ENCODE peak calls at places on chromosomes 1 and 21, in ten cellular contexts. L, I, D, F, J, A, K, Z, V and T are unnamed samples.

GRCh38 chr1:14977338-14977931 is 176.1 kb upstream of the TMEM51 start:
- DNase-seq in L (no peak), I (no peak), D (no peak), F (no peak), J (peak; percentile 85), A (peak; percentile 85), K (no peak), Z (no peak), V (no peak), T (no peak)

GRCh38 chr1:202161151-202162048 is 998 bp upstream of the PTPN7 start:
- DNase-seq in L (no peak), I (no peak), D (no peak), F (no peak), J (no peak), A (no peak), K (no peak), Z (no peak), V (no peak), T (no peak)

GRCh38 chr1:53678507-53678906 is 60.5 kb downstream of the GLIS1 start:
- DNase-seq in L (no peak), I (no peak), D (no peak), F (peak; percentile 47), J (no peak), A (no peak), K (no peak), Z (no peak), V (peak; percentile 55), T (no peak)

GRCh38 chr1:119711804-119712341 is at the start of gene PHGDH:
- DNase-seq in L (peak; percentile 79), I (peak; percentile 74), D (peak; percentile 45), F (peak; percentile 83), J (peak; percentile 16), A (peak; percentile 52), K (peak; percentile 74), Z (peak; percentile 58), V (peak; percentile 75), T (peak; percentile 36)

GRCh38 chr1:1089731-1090423 is 15.8 kb upstream of the RNF223 start:
- DNase-seq in L (no peak), I (peak; percentile 44), D (no peak), F (no peak), J (no peak), A (no peak), K (no peak), Z (no peak), V (no peak), T (no peak)

GRCh38 chr1:229991724-229992333 is 75.2 kb upstream of the GALNT2 start:
- DNase-seq in L (peak; percentile 6), I (no peak), D (no peak), F (no peak), J (no peak), A (no peak), K (no peak), Z (no peak), V (no peak), T (no peak)

GRCh38 chr1:176374967-176375569 is 87.9 kb upstream of the PAPPA2 start:
- DNase-seq in L (peak; percentile 64), I (peak; percentile 68), D (peak; percentile 74), F (peak; percentile 24), J (peak; percentile 30), A (peak; percentile 32), K (peak; percentile 89), Z (peak; percentile 76), V (peak; percentile 70), T (peak; percentile 76)

GRCh38 chr1:200510228-200510623 is 100.4 kb upstream of the ZNF281 start:
- DNase-seq in L (peak; percentile 73), I (no peak), D (no peak), F (peak; percentile 77), J (peak; percentile 39), A (no peak), K (peak; percentile 79), Z (no peak), V (peak; percentile 48), T (peak; percentile 66)

GRCh38 chr21:35345954-35346353 is 296.9 kb upstream of the RUNX1 start:
- DNase-seq in L (no peak), I (no peak), D (no peak), F (no peak), J (no peak), A (no peak), K (no peak), Z (no peak), V (no peak), T (no peak)

GRCh38 chr1:2231667-2232254 is 3.6 kb downstream of the SKI start:
- DNase-seq in L (peak; percentile 89), I (peak; percentile 94), D (peak; percentile 79), F (peak; percentile 84), J (no peak), A (no peak), K (peak; percentile 86), Z (no peak), V (peak; percentile 85), T (no peak)

GRCh38 chr1:179061360-179062282 is 20.2 kb upstream of the TOR3A start:
- DNase-seq in L (no peak), I (no peak), D (no peak), F (no peak), J (no peak), A (no peak), K (no peak), Z (no peak), V (no peak), T (no peak)

GRCh38 chr1:211876849-211877248 is 46.3 kb upstream of the LPGAT1 start:
- DNase-seq in L (no peak), I (no peak), D (no peak), F (no peak), J (no peak), A (no peak), K (no peak), Z (no peak), V (no peak), T (no peak)

GRCh38 chr1:15236226-15237145 is 10.5 kb upstream of the FHAD1 start:
- DNase-seq in L (no peak), I (no peak), D (no peak), F (no peak), J (no peak), A (no peak), K (no peak), Z (no peak), V (no peak), T (no peak)

GRCh38 chr1:200526709-200527612 is 93.6 kb downstream of the KIF14 start:
- DNase-seq in L (no peak), I (no peak), D (no peak), F (peak; percentile 36), J (no peak), A (no peak), K (no peak), Z (no peak), V (no peak), T (no peak)

GRCh38 chr1:246805135-246805716 is 81.0 kb downstream of the SCCPDH start:
- DNase-seq in L (no peak), I (no peak), D (no peak), F (no peak), J (no peak), A (no peak), K (no peak), Z (no peak), V (no peak), T (no peak)

GRCh38 chr1:86872086-86872485 is 41.8 kb downstream of the SELENOF start:
- DNase-seq in L (no peak), I (no peak), D (no peak), F (peak; percentile 36), J (no peak), A (no peak), K (no peak), Z (no peak), V (no peak), T (no peak)

GRCh38 chr21:39707316-39707715 is 37.7 kb upstream of the IGSF5 start:
- DNase-seq in L (no peak), I (no peak), D (no peak), F (no peak), J (no peak), A (no peak), K (no peak), Z (no peak), V (no peak), T (no peak)

GRCh38 chr1:83882906-83883305 is 116.0 kb downstream of the TTLL7 start:
- DNase-seq in L (no peak), I (peak; percentile 46), D (peak; percentile 24), F (peak; percentile 36), J (no peak), A (no peak), K (peak; percentile 49), Z (no peak), V (peak; percentile 22), T (no peak)
- TF ChIP-seq CTCF in L (no peak), I (no peak), D (no peak), F (peak; percentile 30), J (peak; percentile 42), A (no peak), K (peak; percentile 8), Z (no peak), V (no peak), T (peak; percentile 26)

GRCh38 chr1:59046730-59047157 is 250.2 kb upstream of the FGGY start:
- DNase-seq in L (no peak), I (no peak), D (no peak), F (no peak), J (no peak), A (no peak), K (no peak), Z (no peak), V (no peak), T (no peak)
- TF ChIP-seq CTCF in L (no peak), I (peak; percentile 28), D (no peak), F (peak; percentile 22), J (peak; percentile 19), A (peak; percentile 4), K (no peak), Z (no peak), V (no peak), T (no peak)

DNA sequence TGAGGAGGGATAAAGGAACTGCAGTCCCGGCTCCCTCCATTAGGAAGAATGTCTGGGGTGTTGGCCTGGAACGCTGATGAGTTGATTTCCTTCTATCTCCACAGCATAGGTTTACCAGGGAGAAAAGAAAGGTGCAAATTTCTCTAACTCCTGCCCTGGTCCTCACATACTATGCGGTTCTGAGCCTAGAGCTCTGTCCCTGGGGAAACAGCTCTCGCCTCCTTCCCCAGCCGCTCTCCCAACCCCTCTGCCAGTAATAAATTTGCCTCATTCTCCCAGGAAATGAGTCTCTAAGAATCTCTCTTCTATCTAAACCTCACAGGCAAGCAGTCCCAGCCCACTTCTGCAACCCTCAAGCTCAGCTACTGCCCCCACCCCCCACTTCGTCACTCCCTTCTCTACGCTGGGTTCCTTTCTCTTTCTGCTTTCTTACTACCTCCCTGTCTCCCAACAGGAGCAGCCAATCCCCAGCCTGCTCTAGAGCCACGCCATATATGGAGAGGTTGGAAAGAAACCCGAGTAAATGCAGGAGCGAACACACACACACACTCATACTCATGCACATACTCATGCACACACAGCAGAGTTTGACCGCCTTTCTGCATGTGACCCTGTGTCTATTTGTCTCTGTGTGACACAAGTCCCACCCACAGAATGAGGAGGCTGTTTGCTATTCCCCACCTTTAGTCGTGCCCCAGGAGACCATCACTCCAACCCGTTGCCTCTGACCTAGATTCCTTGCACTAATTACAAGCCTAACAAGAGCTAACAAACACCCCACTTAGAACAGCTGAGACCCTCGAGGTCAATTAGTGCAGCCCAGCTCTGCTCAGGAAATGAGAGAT is 13.4 kb downstream of the PLEKHO1 start:
- DNase-seq in L (peak; percentile 87), I (peak; percentile 90), D (peak; percentile 65), F (peak; percentile 99), J (peak; percentile 57), A (peak; percentile 99), K (peak; percentile 67), Z (peak; percentile 73), V (peak; percentile 91), T (peak; percentile 57)
- TF ChIP-seq CTCF in L (no peak), I (no peak), D (no peak), F (peak; percentile 6), J (peak; percentile 18), A (no peak), K (peak; percentile 37), Z (peak; percentile 54), V (no peak), T (peak; percentile 37)

GRCh38 chr1:224641030-224641429 is 24.9 kb downstream of the CNIH3 start:
- DNase-seq in L (no peak), I (no peak), D (no peak), F (no peak), J (no peak), A (no peak), K (no peak), Z (no peak), V (no peak), T (peak; percentile 27)
- TF ChIP-seq CTCF in L (no peak), I (no peak), D (no peak), F (no peak), J (peak; percentile 12), A (peak; percentile 13), K (no peak), Z (no peak), V (no peak), T (peak; percentile 39)